ENCODE peak calls at places on chromosomes 1 and 21, in five cellular contexts. L is SJSA1, M is GM23338, Z is upper lobe of right lung, I is tibial nerve. O is an unnamed sample. For H3K4me1, the result is how much of the 10 kb centered on the place peaks cover.

GRCh38 chr21:44969066-44969649 is 29.3 kb downstream of the SLX9 start:
- DNase-seq in Z (no peak), L (no peak), I (no peak), M (no peak), O (no peak)

GRCh38 chr21:18403685-18404084 is at the start of gene TMPRSS15:
- DNase-seq in I (no peak), M (no peak), Z (no peak), L (no peak), O (no peak)

GRCh38 chr1:65254320-65255087 is 54.8 kb upstream of the DNAJC6 start:
- DNase-seq in M (peak), L (peak), Z (peak), I (peak), O (no peak)

GRCh38 chr1:246748867-246749266 is 24.7 kb downstream of the SCCPDH start:
- DNase-seq in Z (no peak), M (no peak), I (no peak), L (peak), O (no peak)

GRCh38 chr1:235998812-235999211 is 66.1 kb downstream of the NID1 start:
- DNase-seq in M (no peak), Z (no peak), L (no peak), I (no peak), O (no peak)

GRCh38 chr1:226711976-226712778 is 26.9 kb downstream of the ITPKB start:
- DNase-seq in L (no peak), I (no peak), M (no peak), Z (no peak), O (no peak)

GRCh38 chr21:21737186-21737585 is 739.0 kb downstream of the NCAM2 start:
- DNase-seq in I (no peak), Z (no peak), L (no peak), M (no peak), O (no peak)

GRCh38 chr1:165367375-165367993 is 11.0 kb upstream of the LMX1A start:
- DNase-seq in L (peak), M (peak), I (peak), Z (peak), O (peak)

GRCh38 chr1:156655904-156656516 is 14.1 kb downstream of the BCAN start:
- DNase-seq in I (no peak), L (no peak), M (no peak), Z (no peak), O (no peak)

GRCh38 chr1:8721681-8722324 is 95.6 kb downstream of the RERE start:
- DNase-seq in Z (no peak), L (no peak), I (no peak), M (no peak), O (no peak)

GRCh38 chr1:8716238-8716637 is 101.2 kb downstream of the RERE start:
- DNase-seq in I (no peak), L (no peak), Z (no peak), M (no peak), O (no peak)

GRCh38 chr1:8717148-8717547 is 100.3 kb downstream of the RERE start:
- DNase-seq in M (no peak), I (no peak), L (no peak), Z (no peak), O (no peak)

GRCh38 chr1:8720347-8720746 is 97.1 kb downstream of the RERE start:
- DNase-seq in I (no peak), Z (no peak), M (no peak), L (no peak), O (no peak)

GRCh38 chr1:8718878-8719361 is 98.5 kb downstream of the RERE start:
- DNase-seq in L (no peak), M (peak), Z (no peak), I (no peak), O (no peak)
- H3K27ac ChIP-seq in L (no peak), M (peak), Z (no peak), I (no peak), O (no peak)

GRCh38 chr1:24591781-24592180 is 35.9 kb downstream of the NCMAP start:
- DNase-seq in I (no peak), L (no peak), M (no peak), Z (no peak), O (no peak)

GRCh38 chr1:24599265-24599664 is 43.4 kb downstream of the NCMAP start:
- DNase-seq in I (no peak), L (no peak), M (no peak), Z (no peak), O (no peak)

GRCh38 chr1:24594328-24594598 is 38.4 kb downstream of the NCMAP start:
- DNase-seq in M (no peak), Z (no peak), I (no peak), L (no peak), O (no peak)

GRCh38 chr1:24600551-24600950 is 42.6 kb upstream of the SRRM1 start:
- DNase-seq in L (no peak), Z (no peak), M (no peak), I (no peak), O (no peak)

DNA sequence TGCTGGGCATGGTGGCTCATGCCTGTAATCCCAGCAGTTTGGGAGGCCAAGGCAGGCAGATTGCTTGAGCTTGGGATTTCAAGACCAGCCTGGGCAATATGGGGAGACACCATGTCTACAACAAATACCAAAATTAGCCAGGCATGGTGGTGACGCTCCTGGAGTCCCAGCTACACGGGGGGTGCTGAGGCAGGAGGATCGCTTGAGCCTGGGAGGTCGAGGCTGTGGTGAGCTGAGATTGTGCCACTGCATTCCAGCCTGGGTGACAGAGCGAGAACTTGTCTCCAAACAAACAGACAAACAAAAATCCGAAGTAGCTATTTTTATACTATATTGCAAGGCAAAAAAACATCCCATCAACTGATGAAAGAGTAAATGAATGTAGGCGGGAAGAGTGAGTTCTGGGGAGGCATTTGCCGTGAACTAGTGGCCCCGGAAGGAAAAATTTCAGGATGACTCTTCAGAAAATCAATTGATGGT is 40.6 kb downstream of the NCMAP start:
- DNase-seq in Z (no peak), L (peak), I (no peak), M (no peak), O (no peak)
- H3K4me1 ChIP-seq in Z (under half), L (half or more), I (under half), M (under half), O (under half)

GRCh38 chr21:31294691-31295090 is 49.4 kb downstream of the TIAM1 start:
- DNase-seq in Z (no peak), L (no peak), M (no peak), I (no peak), O (no peak)

GRCh38 chr21:31290765-31291164 is 53.3 kb downstream of the TIAM1 start:
- DNase-seq in Z (no peak), L (no peak), I (no peak), M (no peak), O (no peak)

GRCh38 chr21:31295676-31296075 is 48.4 kb downstream of the TIAM1 start:
- DNase-seq in L (no peak), M (no peak), I (no peak), Z (no peak), O (no peak)

GRCh38 chr21:31289702-31290101 is 54.4 kb downstream of the TIAM1 start:
- DNase-seq in I (no peak), Z (no peak), M (no peak), L (peak), O (no peak)

DNA sequence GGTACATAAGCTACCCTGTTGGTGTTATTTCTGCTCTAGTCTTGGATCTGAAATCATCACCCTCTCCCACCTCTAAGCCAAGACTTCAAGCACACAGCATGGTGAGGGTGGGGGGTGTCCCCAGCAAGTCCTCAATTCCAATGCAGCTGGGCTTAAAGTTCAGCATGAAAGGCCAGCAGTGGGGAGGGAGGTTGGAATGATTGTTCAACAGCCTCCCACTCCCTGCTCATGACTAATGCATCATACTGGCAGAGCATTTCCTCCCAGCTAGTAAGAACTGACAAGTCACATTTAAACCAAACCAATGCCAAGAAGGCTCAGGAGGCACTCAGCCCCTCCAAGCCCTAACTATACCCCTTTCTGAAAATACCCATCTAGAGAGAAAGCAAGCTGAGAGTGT is 50.1 kb downstream of the TIAM1 start:
- DNase-seq in M (no peak), I (no peak), Z (no peak), L (peak), O (no peak)
- H3K27ac ChIP-seq in M (no peak), I (no peak), Z (peak), L (peak), O (no peak)

GRCh38 chr21:31878831-31879230 is 6.0 kb downstream of the HUNK start:
- DNase-seq in L (no peak), M (no peak), Z (no peak), I (no peak), O (no peak)
- H3K4me1 ChIP-seq in L (under half), M (under half), Z (under half), I (under half), O (under half)

DNA sequence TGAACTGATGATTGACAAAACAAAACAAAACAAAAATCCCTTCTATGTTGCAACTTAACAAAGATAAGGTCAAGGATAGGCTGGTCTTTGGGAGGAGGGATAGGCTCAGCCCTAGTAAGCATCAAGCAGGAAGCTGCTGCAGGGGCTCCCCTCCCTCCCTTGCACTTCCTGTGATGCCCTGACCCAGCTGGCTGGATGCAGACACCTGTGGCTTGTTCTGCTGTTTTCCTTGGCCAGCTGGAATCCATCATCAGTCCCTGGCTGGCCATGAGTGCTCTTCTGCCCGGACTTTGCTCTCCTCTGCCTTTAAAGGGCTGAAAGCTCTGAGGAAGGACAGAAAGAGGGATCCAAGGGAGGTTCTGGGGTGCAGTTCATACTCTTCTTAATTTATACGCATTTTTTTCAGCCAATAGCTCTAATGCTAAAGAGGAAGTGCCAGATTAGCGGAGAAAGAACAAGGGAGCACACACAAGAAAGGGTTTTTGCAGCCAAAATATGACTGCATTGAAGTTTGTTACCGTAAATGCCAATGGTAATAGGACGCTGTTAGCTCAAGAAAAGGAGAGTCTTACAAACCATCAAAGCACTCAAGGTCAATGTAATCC is 19.9 kb upstream of the UBE2U start:
- DNase-seq in M (peak), Z (no peak), L (no peak), I (no peak), O (no peak)
- H3K27ac ChIP-seq in M (no peak), Z (no peak), L (peak), I (no peak), O (no peak)

GRCh38 chr1:160496334-160496733 is 26.7 kb downstream of the SLAMF6 start:
- DNase-seq in I (no peak), L (no peak), Z (no peak), M (no peak), O (no peak)

GRCh38 chr1:160494620-160495019 is 28.4 kb downstream of the SLAMF6 start:
- DNase-seq in Z (no peak), I (no peak), L (no peak), M (peak), O (no peak)

GRCh38 chr1:160491017-160491416 is 32.0 kb downstream of the SLAMF6 start:
- DNase-seq in I (no peak), L (no peak), Z (no peak), M (peak), O (no peak)

GRCh38 chr1:160489513-160490261 is 33.4 kb downstream of the SLAMF6 start:
- DNase-seq in M (no peak), L (no peak), Z (no peak), I (no peak), O (no peak)

GRCh38 chr1:160492617-160493016 is 30.4 kb downstream of the SLAMF6 start:
- DNase-seq in L (no peak), I (no peak), M (no peak), Z (no peak), O (no peak)
- H3K4me1 ChIP-seq in L (under half), I (under half), M (under half), Z (under half), O (under half)

GRCh38 chr21:41720250-41720649 is 46.6 kb downstream of the RIPK4 start:
- DNase-seq in L (no peak), Z (no peak), M (no peak), I (no peak), O (no peak)
- H3K27ac ChIP-seq in L (no peak), Z (no peak), M (no peak), I (no peak), O (no peak)

GRCh38 chr1:27138927-27139326 is 16.0 kb downstream of the SLC9A1 start:
- DNase-seq in M (no peak), L (no peak), I (no peak), Z (no peak), O (no peak)

GRCh38 chr1:27138368-27138767 is 16.6 kb downstream of the SLC9A1 start:
- DNase-seq in I (no peak), M (no peak), L (no peak), Z (no peak), O (no peak)

GRCh38 chr1:27137022-27137542 is 17.8 kb downstream of the SLC9A1 start:
- DNase-seq in Z (peak), M (peak), L (no peak), I (peak), O (no peak)

GRCh38 chr1:27135920-27136551 is 18.9 kb downstream of the SLC9A1 start:
- DNase-seq in L (no peak), M (peak), I (no peak), Z (no peak), O (no peak)

DNA sequence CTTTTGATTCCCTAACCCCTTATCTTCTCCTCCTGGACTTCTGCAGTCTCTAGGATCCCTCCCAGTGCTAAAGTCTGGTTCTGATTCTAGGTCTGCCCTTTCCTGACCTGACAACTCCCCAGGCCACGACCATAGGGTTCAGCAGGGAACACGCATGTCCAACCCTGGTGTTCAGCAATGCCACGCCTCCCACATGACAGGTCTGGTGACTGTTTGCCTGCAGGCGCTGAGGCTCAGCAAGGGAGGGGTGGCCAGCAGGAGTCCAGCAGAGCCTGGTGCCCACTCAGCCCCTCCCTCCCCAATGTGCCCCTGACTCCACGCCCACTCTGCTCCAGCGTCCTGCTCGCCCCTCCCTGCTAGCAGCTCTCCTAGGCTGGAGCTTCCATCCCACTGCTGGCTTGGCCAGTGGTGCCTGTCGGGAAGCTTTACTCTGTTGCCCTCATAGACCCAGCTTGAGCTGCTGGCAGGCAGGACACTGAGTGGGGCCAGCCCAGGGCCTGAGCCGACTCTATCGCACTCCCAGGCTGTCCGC is 17.3 kb downstream of the SLC9A1 start:
- DNase-seq in L (no peak), I (no peak), Z (peak), M (no peak), O (no peak)
- H3K4me1 ChIP-seq in L (under half), I (under half), Z (half or more), M (under half), O (half or more)

O was measured in right atrium auricular region.